ENCODE peak calls at places on chromosomes 4 and X, in six cellular contexts. P is upper lobe of left lung, X is uterus, Y is astrocyte of the spinal cord, M is GM20000, E is RWPE2. L is an unnamed sample.

GRCh38 chrX:5388087-5388486 is 840.6 kb downstream of the NLGN4X start:
- DNase-seq in P (no peak), E (no peak), M (no peak), X (no peak), Y (no peak), L (no peak)

GRCh38 chrX:10518073-10518472 is 102.3 kb downstream of the MID1 start:
- DNase-seq in M (no peak), X (no peak), P (no peak), E (no peak), Y (no peak), L (no peak)

GRCh38 chrX:77749695-77750094 is 36.3 kb downstream of the ATRX start:
- DNase-seq in X (no peak), P (no peak), Y (peak), M (no peak), E (no peak), L (no peak)

GRCh38 chr4:139530833-139531427 is 25.1 kb downstream of the SETD7 start:
- DNase-seq in X (peak), Y (no peak), M (peak), E (no peak), P (peak), L (peak)

GRCh38 chr4:14695411-14695810 is 306.9 kb upstream of the CPEB2 start:
- DNase-seq in Y (no peak), X (no peak), P (no peak), M (no peak), E (no peak), L (no peak)

GRCh38 chrX:153460826-153461225 is 9.6 kb downstream of the HAUS7 start:
- DNase-seq in Y (peak), X (no peak), E (no peak), P (no peak), M (peak), L (no peak)

GRCh38 chr4:24282446-24282845 is 301.9 kb downstream of the DHX15 start:
- DNase-seq in M (no peak), P (no peak), E (no peak), Y (no peak), X (no peak), L (no peak)

GRCh38 chr4:98474408-98474844 is 184.0 kb downstream of the TSPAN5 start:
- DNase-seq in M (no peak), X (no peak), Y (peak), E (no peak), P (no peak), L (no peak)

GRCh38 chr4:24742773-24743676 is 52.3 kb upstream of the SOD3 start:
- DNase-seq in X (no peak), E (no peak), Y (no peak), M (no peak), P (no peak), L (no peak)

GRCh38 chrX:28586891-28587635 is at the start of gene IL1RAPL1:
- DNase-seq in E (no peak), P (no peak), Y (peak), X (no peak), M (peak), L (no peak)

GRCh38 chrX:48785156-48785524 is 1.2 kb upstream of the GATA1 start:
- DNase-seq in M (no peak), X (no peak), P (no peak), E (no peak), Y (no peak), L (no peak)

GRCh38 chr4:122577808-122578781 is 42.8 kb downstream of the IL21 start:
- DNase-seq in P (no peak), X (no peak), Y (peak), E (no peak), M (peak), L (peak)

L was measured in CD4-positive, alpha-beta memory T cell.